ENCODE peak calls at places on chromosome 13, in five cellular contexts. One of them, this sample, is unnamed.

GRCh38 chr13:76829572-76830327 is 56.5 kb downstream of the KCTD12 start:
- DNase-seq in GM23248: peak
- DNase-seq in dorsolateral prefrontal cortex: no peak
- DNase-seq in ascending aorta: no peak
- DNase-seq in IMR-90: no peak
- DNase-seq in this sample: peak

GRCh38 chr13:104318121-104318520 is 1251.9 kb upstream of the SLC10A2 start:
- DNase-seq in GM23248: no peak
- DNase-seq in IMR-90: peak
- DNase-seq in dorsolateral prefrontal cortex: no peak
- DNase-seq in ascending aorta: no peak
- DNase-seq in this sample: peak

GRCh38 chr13:72295173-72295572 is 428.2 kb upstream of the DACH1 start:
- DNase-seq in IMR-90: no peak
- DNase-seq in GM23248: no peak
- DNase-seq in ascending aorta: no peak
- DNase-seq in dorsolateral prefrontal cortex: no peak
- DNase-seq in this sample: peak

GRCh38 chr13:51816604-51817254 is 12.8 kb upstream of the DHRS12 start:
- DNase-seq in GM23248: no peak
- DNase-seq in ascending aorta: no peak
- DNase-seq in dorsolateral prefrontal cortex: no peak
- DNase-seq in IMR-90: no peak
- DNase-seq in this sample: no peak

GRCh38 chr13:110991991-110992508 is 77.2 kb upstream of the ANKRD10 start:
- DNase-seq in ascending aorta: no peak
- DNase-seq in IMR-90: no peak
- DNase-seq in dorsolateral prefrontal cortex: no peak
- DNase-seq in GM23248: no peak
- DNase-seq in this sample: no peak

GRCh38 chr13:111900390-111901180 is 166.4 kb upstream of the SOX1 start:
- DNase-seq in IMR-90: no peak
- DNase-seq in GM23248: no peak
- DNase-seq in ascending aorta: no peak
- DNase-seq in dorsolateral prefrontal cortex: peak
- DNase-seq in this sample: no peak

GRCh38 chr13:109389892-109390345 is 396.5 kb downstream of the IRS2 start:
- DNase-seq in ascending aorta: no peak
- DNase-seq in GM23248: peak
- DNase-seq in IMR-90: peak
- DNase-seq in dorsolateral prefrontal cortex: no peak
- DNase-seq in this sample: peak

GRCh38 chr13:77981191-77981925 is 62.7 kb upstream of the EDNRB start:
- DNase-seq in GM23248: peak
- DNase-seq in dorsolateral prefrontal cortex: no peak
- DNase-seq in IMR-90: peak
- DNase-seq in ascending aorta: no peak
- DNase-seq in this sample: peak

GRCh38 chr13:104571161-104571889 is 1505.1 kb upstream of the SLC10A2 start:
- DNase-seq in IMR-90: peak
- DNase-seq in ascending aorta: peak
- DNase-seq in dorsolateral prefrontal cortex: peak
- DNase-seq in GM23248: peak
- DNase-seq in this sample: peak

GRCh38 chr13:43546821-43547220 is 240.0 kb downstream of the ENOX1 start:
- DNase-seq in dorsolateral prefrontal cortex: no peak
- DNase-seq in GM23248: no peak
- DNase-seq in IMR-90: no peak
- DNase-seq in ascending aorta: no peak
- DNase-seq in this sample: no peak

GRCh38 chr13:43546260-43546659 is 240.5 kb downstream of the ENOX1 start:
- DNase-seq in GM23248: no peak
- DNase-seq in IMR-90: no peak
- DNase-seq in ascending aorta: no peak
- DNase-seq in dorsolateral prefrontal cortex: no peak
- DNase-seq in this sample: peak

GRCh38 chr13:43551897-43552456 is 234.8 kb downstream of the ENOX1 start:
- DNase-seq in dorsolateral prefrontal cortex: no peak
- DNase-seq in IMR-90: no peak
- DNase-seq in ascending aorta: no peak
- DNase-seq in GM23248: no peak
- DNase-seq in this sample: no peak
- H3K4me3 ChIP-seq in dorsolateral prefrontal cortex: no peak
- H3K4me3 ChIP-seq in IMR-90: no peak
- H3K4me3 ChIP-seq in ascending aorta: no peak
- H3K4me3 ChIP-seq in GM23248: no peak
- H3K4me3 ChIP-seq in this sample: no peak

GRCh38 chr13:30690282-30691188 is 44.8 kb upstream of the ALOX5AP start:
- DNase-seq in GM23248: peak
- DNase-seq in ascending aorta: peak
- DNase-seq in dorsolateral prefrontal cortex: no peak
- DNase-seq in IMR-90: peak
- DNase-seq in this sample: peak
- H3K4me3 ChIP-seq in GM23248: peak
- H3K4me3 ChIP-seq in ascending aorta: peak
- H3K4me3 ChIP-seq in dorsolateral prefrontal cortex: peak
- H3K4me3 ChIP-seq in IMR-90: peak
- H3K4me3 ChIP-seq in this sample: peak

GRCh38 chr13:106140476-106140875 is 395.0 kb downstream of the EFNB2 start:
- DNase-seq in GM23248: no peak
- DNase-seq in ascending aorta: no peak
- DNase-seq in IMR-90: no peak
- DNase-seq in dorsolateral prefrontal cortex: no peak
- DNase-seq in this sample: no peak
- H3K4me3 ChIP-seq in GM23248: no peak
- H3K4me3 ChIP-seq in ascending aorta: no peak
- H3K4me3 ChIP-seq in IMR-90: no peak
- H3K4me3 ChIP-seq in dorsolateral prefrontal cortex: no peak
- H3K4me3 ChIP-seq in this sample: no peak

DNA sequence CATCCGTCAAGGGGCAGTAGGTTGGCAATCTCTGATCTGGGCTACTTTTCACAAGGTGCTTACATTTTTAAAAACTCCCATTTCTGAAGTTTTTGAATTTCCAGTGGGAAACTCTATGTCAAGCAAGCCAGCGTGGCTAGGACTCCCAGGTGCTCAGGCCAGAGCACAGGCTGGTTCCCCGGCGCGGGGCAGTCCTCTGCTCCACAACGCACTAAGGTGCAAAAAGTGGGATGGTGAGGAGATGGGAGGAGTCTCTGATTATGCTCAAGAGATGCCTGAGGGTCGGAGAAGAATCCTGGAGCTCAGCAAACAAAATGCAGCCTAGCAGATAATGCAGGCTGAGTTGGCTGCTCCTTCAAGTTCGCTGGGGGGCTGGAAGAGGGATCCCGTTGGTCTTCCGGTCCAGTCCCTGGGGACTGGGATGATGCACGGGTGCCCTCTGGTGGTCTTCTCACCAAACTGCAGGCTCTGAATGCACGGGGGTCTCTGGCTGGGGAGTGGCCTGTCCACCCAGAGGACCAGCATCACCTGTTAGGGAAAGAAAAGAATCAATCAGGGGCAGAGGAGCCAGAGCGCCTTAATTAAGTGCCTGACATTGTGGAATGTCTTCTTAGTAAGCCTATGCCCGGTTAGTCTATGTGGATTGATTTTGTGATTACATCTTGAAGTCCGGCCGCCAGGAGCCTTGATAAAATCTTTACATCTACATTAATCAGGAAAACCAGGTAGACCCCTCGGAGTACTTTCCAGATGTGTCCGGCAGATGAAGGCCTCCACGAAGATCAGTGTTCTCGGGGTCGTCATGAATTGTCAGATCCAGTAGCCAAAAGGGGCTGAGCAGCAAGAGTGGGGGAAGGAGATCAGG is 244.4 kb upstream of the MAB21L1 start:
- DNase-seq in ascending aorta: no peak
- DNase-seq in GM23248: peak
- DNase-seq in dorsolateral prefrontal cortex: peak
- DNase-seq in IMR-90: peak
- DNase-seq in this sample: peak
- H3K4me3 ChIP-seq in ascending aorta: no peak
- H3K4me3 ChIP-seq in GM23248: peak
- H3K4me3 ChIP-seq in dorsolateral prefrontal cortex: peak
- H3K4me3 ChIP-seq in IMR-90: no peak
- H3K4me3 ChIP-seq in this sample: peak

GRCh38 chr13:99980201-99981114 is 1.1 kb upstream of the ZIC2 start:
- DNase-seq in dorsolateral prefrontal cortex: peak
- DNase-seq in GM23248: peak
- DNase-seq in ascending aorta: peak
- DNase-seq in IMR-90: peak
- DNase-seq in this sample: peak

GRCh38 chr13:99982741-99983400 is 1.3 kb downstream of the ZIC2 start:
- DNase-seq in ascending aorta: no peak
- DNase-seq in GM23248: no peak
- DNase-seq in IMR-90: no peak
- DNase-seq in dorsolateral prefrontal cortex: no peak
- DNase-seq in this sample: no peak

GRCh38 chr13:99981115-99982020 is at the start of gene ZIC2:
- DNase-seq in ascending aorta: peak
- DNase-seq in GM23248: peak
- DNase-seq in dorsolateral prefrontal cortex: no peak
- DNase-seq in IMR-90: no peak
- DNase-seq in this sample: no peak

GRCh38 chr13:99983401-99984133 is 2.0 kb downstream of the ZIC2 start:
- DNase-seq in ascending aorta: no peak
- DNase-seq in GM23248: peak
- DNase-seq in dorsolateral prefrontal cortex: no peak
- DNase-seq in IMR-90: no peak
- DNase-seq in this sample: no peak

GRCh38 chr13:99982021-99982740 is 597 bp downstream of the ZIC2 start:
- DNase-seq in ascending aorta: peak
- DNase-seq in IMR-90: no peak
- DNase-seq in GM23248: peak
- DNase-seq in dorsolateral prefrontal cortex: no peak
- DNase-seq in this sample: no peak
- H3K4me3 ChIP-seq in ascending aorta: peak
- H3K4me3 ChIP-seq in IMR-90: peak
- H3K4me3 ChIP-seq in GM23248: peak
- H3K4me3 ChIP-seq in dorsolateral prefrontal cortex: peak
- H3K4me3 ChIP-seq in this sample: no peak

DNA sequence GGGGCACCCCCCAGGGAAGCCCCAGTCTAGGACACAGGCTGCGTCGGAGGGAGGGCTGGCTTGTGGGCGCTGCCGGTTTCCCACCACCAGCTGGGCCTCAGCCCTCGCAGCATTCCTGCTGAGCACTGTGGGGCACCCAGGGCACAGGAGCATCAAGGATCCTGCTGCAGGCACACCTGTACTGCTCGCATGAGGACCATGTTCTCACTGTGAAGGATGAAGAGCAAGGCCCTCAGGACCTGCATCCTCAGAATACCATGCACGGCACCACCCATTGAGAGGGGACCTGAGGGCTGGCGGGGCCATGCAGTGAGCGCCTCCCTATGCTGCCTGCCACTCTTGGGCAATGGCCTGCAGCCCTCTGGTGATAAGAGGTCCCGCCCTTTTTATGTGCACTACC is 31.4 kb downstream of the TUBA3C start:
- DNase-seq in ascending aorta: no peak
- DNase-seq in dorsolateral prefrontal cortex: no peak
- DNase-seq in IMR-90: no peak
- DNase-seq in GM23248: no peak
- DNase-seq in this sample: no peak
- H3K4me3 ChIP-seq in ascending aorta: no peak
- H3K4me3 ChIP-seq in dorsolateral prefrontal cortex: no peak
- H3K4me3 ChIP-seq in IMR-90: no peak
- H3K4me3 ChIP-seq in GM23248: no peak
- H3K4me3 ChIP-seq in this sample: no peak

GRCh38 chr13:46519177-46519576 is 33.8 kb upstream of the LRCH1 start:
- DNase-seq in GM23248: no peak
- DNase-seq in ascending aorta: no peak
- DNase-seq in IMR-90: no peak
- DNase-seq in dorsolateral prefrontal cortex: no peak
- DNase-seq in this sample: no peak

GRCh38 chr13:46521921-46522691 is 30.9 kb upstream of the LRCH1 start:
- DNase-seq in dorsolateral prefrontal cortex: no peak
- DNase-seq in GM23248: no peak
- DNase-seq in IMR-90: no peak
- DNase-seq in ascending aorta: no peak
- DNase-seq in this sample: no peak

GRCh38 chr13:46522692-46523040 is 30.3 kb upstream of the LRCH1 start:
- DNase-seq in ascending aorta: no peak
- DNase-seq in dorsolateral prefrontal cortex: no peak
- DNase-seq in GM23248: no peak
- DNase-seq in IMR-90: no peak
- DNase-seq in this sample: no peak

GRCh38 chr13:46521486-46521885 is 31.5 kb upstream of the LRCH1 start:
- DNase-seq in IMR-90: no peak
- DNase-seq in dorsolateral prefrontal cortex: no peak
- DNase-seq in GM23248: no peak
- DNase-seq in ascending aorta: no peak
- DNase-seq in this sample: no peak

GRCh38 chr13:46520188-46520587 is 32.8 kb upstream of the LRCH1 start:
- DNase-seq in IMR-90: no peak
- DNase-seq in GM23248: no peak
- DNase-seq in dorsolateral prefrontal cortex: no peak
- DNase-seq in ascending aorta: no peak
- DNase-seq in this sample: no peak
- H3K4me3 ChIP-seq in IMR-90: no peak
- H3K4me3 ChIP-seq in GM23248: no peak
- H3K4me3 ChIP-seq in dorsolateral prefrontal cortex: no peak
- H3K4me3 ChIP-seq in ascending aorta: no peak
- H3K4me3 ChIP-seq in this sample: no peak

DNA sequence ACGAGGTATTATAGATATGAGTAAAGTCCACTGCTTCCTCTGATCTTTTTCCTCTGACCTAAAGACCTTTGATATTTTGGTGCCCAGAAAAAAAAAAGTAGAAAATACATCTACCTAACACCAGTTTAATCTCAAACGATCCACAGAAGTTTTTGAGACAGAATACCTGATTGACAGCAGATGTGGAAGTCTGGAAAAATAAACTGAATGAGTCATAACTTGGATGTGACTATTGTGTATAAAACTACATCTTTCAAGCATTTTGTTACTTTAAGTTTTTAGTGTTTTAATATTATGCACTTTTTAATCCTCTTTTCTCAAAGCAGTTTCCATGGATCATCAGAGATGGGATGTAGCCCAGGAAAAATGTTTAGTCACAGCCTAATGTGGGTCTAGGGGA is 216.1 kb downstream of the SLITRK1 start:
- DNase-seq in ascending aorta: no peak
- DNase-seq in dorsolateral prefrontal cortex: no peak
- DNase-seq in GM23248: peak
- DNase-seq in IMR-90: peak
- DNase-seq in this sample: no peak
- H3K4me3 ChIP-seq in ascending aorta: no peak
- H3K4me3 ChIP-seq in dorsolateral prefrontal cortex: no peak
- H3K4me3 ChIP-seq in GM23248: no peak
- H3K4me3 ChIP-seq in IMR-90: no peak
- H3K4me3 ChIP-seq in this sample: no peak

DNA sequence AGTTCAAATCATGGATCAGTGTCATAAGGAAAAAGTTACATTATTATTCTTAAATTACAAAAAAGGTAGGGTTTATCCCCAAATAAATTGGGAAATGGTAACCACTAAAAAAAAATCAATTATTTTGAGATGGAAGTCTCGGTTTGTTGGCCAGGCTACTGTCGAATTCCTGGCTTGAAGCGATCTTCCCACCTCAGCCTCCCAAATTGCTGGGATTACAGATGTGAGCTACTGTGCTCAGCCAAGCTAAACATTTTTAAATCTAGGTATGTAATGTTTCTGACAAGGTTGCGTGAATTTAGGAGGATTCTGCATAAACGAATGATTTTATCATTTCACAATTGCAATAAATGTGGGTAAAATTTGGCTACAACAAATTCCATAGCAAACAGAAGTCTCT is 2.0 kb downstream of the NAA16 start:
- DNase-seq in GM23248: no peak
- DNase-seq in ascending aorta: no peak
- DNase-seq in IMR-90: no peak
- DNase-seq in dorsolateral prefrontal cortex: no peak
- DNase-seq in this sample: no peak
- H3K4me3 ChIP-seq in GM23248: peak
- H3K4me3 ChIP-seq in ascending aorta: no peak
- H3K4me3 ChIP-seq in IMR-90: peak
- H3K4me3 ChIP-seq in dorsolateral prefrontal cortex: peak
- H3K4me3 ChIP-seq in this sample: peak